ENCODE peak calls at places on chromosomes 5 and 9, in four cellular contexts. P, N, C and Y are unnamed samples.

GRCh38 chr5:150503977-150504620 is 3.8 kb upstream of the NDST1 start:
- DNase-seq in N (peak), P (no peak), C (no peak), Y (no peak)

GRCh38 chr5:143001764-143002351 is 231.7 kb downstream of the ARHGAP26 start:
- DNase-seq in C (peak), P (peak), N (peak), Y (peak)

GRCh38 chr9:131046581-131047202 is 37.7 kb downstream of the LAMC3 start:
- DNase-seq in N (peak), C (peak), P (peak), Y (peak)

GRCh38 chr5:3598725-3599282 is 3.2 kb downstream of the IRX1 start:
- DNase-seq in P (no peak), N (no peak), C (no peak), Y (no peak)

GRCh38 chr9:136621019-136621733 is 41.5 kb upstream of the EGFL7 start:
- DNase-seq in C (peak), N (no peak), P (no peak), Y (no peak)

GRCh38 chr5:172284275-172284971 is 859 bp upstream of the UBTD2 start:
- DNase-seq in C (peak), N (peak), P (peak), Y (peak)

GRCh38 chr5:123717139-123717538 is 205.2 kb downstream of the CSNK1G3 start:
- DNase-seq in C (peak), P (no peak), N (peak), Y (peak)

GRCh38 chr5:24789631-24790354 is 145.0 kb upstream of the CDH10 start:
- DNase-seq in C (peak), N (peak), P (no peak), Y (peak)

GRCh38 chr5:178241688-178242231 is 9.2 kb upstream of the PHYKPL start:
- DNase-seq in P (no peak), N (no peak), C (no peak), Y (no peak)

GRCh38 chr9:83441390-83441789 is 96.8 kb downstream of the FRMD3 start:
- DNase-seq in P (no peak), C (peak), N (peak), Y (peak)

GRCh38 chr9:122179690-122180074 is 20.0 kb downstream of the MORN5 start:
- DNase-seq in N (peak), P (no peak), C (no peak), Y (no peak)

GRCh38 chr5:55232194-55232984 is 1.0 kb downstream of the CCNO start:
- DNase-seq in P (peak), N (no peak), C (peak), Y (no peak)

GRCh38 chr5:143887302-143887638 is 75.3 kb downstream of the HMHB1 start:
- DNase-seq in P (peak), N (peak), C (peak), Y (peak)

GRCh38 chr5:176201811-176202210 is 36.4 kb upstream of the SIMC1 start:
- DNase-seq in P (no peak), N (no peak), C (no peak), Y (no peak)

GRCh38 chr5:36414869-36415282 is 113.2 kb upstream of the RANBP3L start:
- DNase-seq in P (peak), C (peak), N (peak), Y (peak)

GRCh38 chr9:107874591-107875374 is 385.2 kb upstream of the KLF4 start:
- DNase-seq in P (no peak), N (no peak), C (no peak), Y (no peak)

GRCh38 chr5:127320032-127320945 is 29.7 kb downstream of the MEGF10 start:
- DNase-seq in C (peak), P (no peak), N (peak), Y (no peak)

GRCh38 chr9:115957571-115957970 is 196.0 kb upstream of the PAPPA start:
- DNase-seq in P (no peak), N (peak), C (no peak), Y (peak)

GRCh38 chr9:7172445-7173115 is 414.8 kb downstream of the KDM4C start:
- DNase-seq in C (peak), P (no peak), N (peak), Y (peak)

GRCh38 chr9:113548221-113549041 is 84.9 kb downstream of the RGS3 start:
- DNase-seq in C (peak), N (peak), P (no peak), Y (peak)

GRCh38 chr9:110599468-110599867 is 19.9 kb upstream of the SVEP1 start:
- DNase-seq in C (peak), P (no peak), N (peak), Y (peak)

GRCh38 chr5:45774528-45774927 is 78.3 kb upstream of the HCN1 start:
- DNase-seq in N (no peak), P (no peak), C (no peak), Y (no peak)

GRCh38 chr5:56329652-56330051 is 96.5 kb upstream of the ANKRD55 start:
- DNase-seq in P (no peak), C (no peak), N (no peak), Y (no peak)

GRCh38 chr5:79020861-79021561 is 35.9 kb upstream of the ARSB start:
- DNase-seq in N (peak), C (peak), P (peak), Y (peak)

GRCh38 chr5:136191304-136192014 is 1.5 kb downstream of the SMIM32 start:
- DNase-seq in N (peak), C (peak), P (no peak), Y (peak)

GRCh38 chr9:130535818-130536521 is 43.4 kb upstream of the FUBP3 start:
- DNase-seq in C (peak), N (peak), P (no peak), Y (peak)

GRCh38 chr5:126577415-126577814 is 17.6 kb downstream of the ALDH7A1 start:
- DNase-seq in N (no peak), C (no peak), P (no peak), Y (no peak)